ENCODE peak calls at places on chromosome 9, in four cellular contexts. S is IMR-90, Q is uterus, E is kidney epithelial cell. T is an unnamed sample.

GRCh38 chr9:120331913-120332312 is 248.1 kb downstream of the CDK5RAP2 start:
- DNase-seq in S (no peak), Q (no peak), E (peak; percentile 12), T (no peak)

GRCh38 chr9:87667164-87667738 is 58.7 kb upstream of the CTSL start:
- DNase-seq in S (no peak), Q (no peak), E (no peak), T (no peak)

GRCh38 chr9:129436751-129437625 is 183.9 kb downstream of the C9orf50 start:
- DNase-seq in S (peak; percentile 57), Q (peak; percentile 84), E (no peak), T (no peak)

GRCh38 chr9:120447959-120448500 is 131.9 kb downstream of the CDK5RAP2 start:
- DNase-seq in S (no peak), Q (no peak), E (no peak), T (no peak)

GRCh38 chr9:75239176-75239575 is 150.9 kb downstream of the OSTF1 start:
- DNase-seq in S (peak; percentile 29), Q (no peak), E (no peak), T (no peak)

GRCh38 chr9:105757496-105758251 is 63.3 kb downstream of the TMEM38B start:
- DNase-seq in S (no peak), Q (no peak), E (no peak), T (no peak)

GRCh38 chr9:77966718-77967117 is 64.9 kb downstream of the GNAQ start:
- DNase-seq in S (no peak), Q (no peak), E (no peak), T (no peak)

GRCh38 chr9:3200331-3200774 is 325.4 kb downstream of the RFX3 start:
- DNase-seq in S (peak; percentile 80), Q (no peak), E (no peak), T (peak; percentile 99)

GRCh38 chr9:88605500-88606172 is 70.7 kb downstream of the NXNL2 start:
- DNase-seq in S (peak; percentile 54), Q (no peak), E (no peak), T (no peak)

GRCh38 chr9:119195521-119195920 is 173.7 kb downstream of the BRINP1 start:
- DNase-seq in S (no peak), Q (no peak), E (no peak), T (no peak)

GRCh38 chr9:96565684-96566360 is 53.8 kb downstream of the CDC14B start:
- DNase-seq in S (peak; percentile 34), Q (no peak), E (no peak), T (no peak)

GRCh38 chr9:128689293-128689770 is 310 bp downstream of the SET start:
- DNase-seq in S (no peak), Q (peak; percentile 64), E (no peak), T (no peak)

GRCh38 chr9:116800074-116800473 is 113.0 kb downstream of the TRIM32 start:
- DNase-seq in S (no peak), Q (no peak), E (no peak), T (no peak)

GRCh38 chr9:88998506-88998905 is 7.2 kb downstream of the S1PR3 start:
- DNase-seq in S (no peak), Q (no peak), E (no peak), T (no peak)

GRCh38 chr9:127333326-127334064 is 63.5 kb upstream of the SLC2A8 start:
- DNase-seq in S (no peak), Q (peak; percentile 45), E (no peak), T (no peak)

GRCh38 chr9:109775516-109775915 is 4.5 kb upstream of the PALM2AKAP2 start:
- DNase-seq in S (peak; percentile 76), Q (no peak), E (no peak), T (peak; percentile 59)

GRCh38 chr9:98192503-98193335 is at the start of gene CORO2A:
- DNase-seq in S (peak; percentile 63), Q (peak; percentile 55), E (no peak), T (peak; percentile 6)

GRCh38 chr9:128282500-128282899 is 6.4 kb downstream of the SWI5 start:
- DNase-seq in S (peak; percentile 76), Q (no peak), E (no peak), T (no peak)

GRCh38 chr9:114357911-114358328 is 28.3 kb downstream of the ORM2 start:
- DNase-seq in S (no peak), Q (no peak), E (no peak), T (no peak)

GRCh38 chr9:103014242-103014641 is 19.1 kb downstream of the CYLC2 start:
- DNase-seq in S (no peak), Q (no peak), E (no peak), T (no peak)

GRCh38 chr9:72807765-72808445 is 144.9 kb downstream of the ALDH1A1 start:
- DNase-seq in S (no peak), Q (no peak), E (no peak), T (no peak)

GRCh38 chr9:137611623-137612609 is 6.4 kb downstream of the ARRDC1 start:
- DNase-seq in S (peak; percentile 73), Q (peak; percentile 31), E (peak; percentile 88), T (peak; percentile 43)

GRCh38 chr9:106953166-106953565 is 90.2 kb downstream of the ZNF462 start:
- DNase-seq in S (peak; percentile 88), Q (no peak), E (peak; percentile 92), T (peak; percentile 42)

GRCh38 chr9:71936066-71936465 is 24.6 kb downstream of the C9orf85 start:
- DNase-seq in S (peak; percentile 25), Q (no peak), E (no peak), T (no peak)

GRCh38 chr9:93267681-93268505 is 84.0 kb downstream of the WNK2 start:
- DNase-seq in S (no peak), Q (no peak), E (no peak), T (no peak)

GRCh38 chr9:75633658-75634057 is 256.8 kb upstream of the PCSK5 start:
- DNase-seq in S (no peak), Q (no peak), E (no peak), T (no peak)

GRCh38 chr9:9117866-9118265 is 1318.3 kb upstream of the DMAC1 start:
- DNase-seq in S (no peak), Q (no peak), E (no peak), T (no peak)

GRCh38 chr9:104861406-104861805 is 66.5 kb downstream of the ABCA1 start:
- DNase-seq in S (no peak), Q (no peak), E (no peak), T (no peak)

GRCh38 chr9:36759141-36759540 is 186.4 kb downstream of the MELK start:
- DNase-seq in S (no peak), Q (no peak), E (no peak), T (no peak)
- H3K27me3 ChIP-seq in S (peaks cover 23% of the 10 kb centered on the region), Q (no peaks in the 10 kb centered on the region), E (peaks cover 20% of the 10 kb centered on the region), T (peaks cover 2% of the 10 kb centered on the region)

DNA sequence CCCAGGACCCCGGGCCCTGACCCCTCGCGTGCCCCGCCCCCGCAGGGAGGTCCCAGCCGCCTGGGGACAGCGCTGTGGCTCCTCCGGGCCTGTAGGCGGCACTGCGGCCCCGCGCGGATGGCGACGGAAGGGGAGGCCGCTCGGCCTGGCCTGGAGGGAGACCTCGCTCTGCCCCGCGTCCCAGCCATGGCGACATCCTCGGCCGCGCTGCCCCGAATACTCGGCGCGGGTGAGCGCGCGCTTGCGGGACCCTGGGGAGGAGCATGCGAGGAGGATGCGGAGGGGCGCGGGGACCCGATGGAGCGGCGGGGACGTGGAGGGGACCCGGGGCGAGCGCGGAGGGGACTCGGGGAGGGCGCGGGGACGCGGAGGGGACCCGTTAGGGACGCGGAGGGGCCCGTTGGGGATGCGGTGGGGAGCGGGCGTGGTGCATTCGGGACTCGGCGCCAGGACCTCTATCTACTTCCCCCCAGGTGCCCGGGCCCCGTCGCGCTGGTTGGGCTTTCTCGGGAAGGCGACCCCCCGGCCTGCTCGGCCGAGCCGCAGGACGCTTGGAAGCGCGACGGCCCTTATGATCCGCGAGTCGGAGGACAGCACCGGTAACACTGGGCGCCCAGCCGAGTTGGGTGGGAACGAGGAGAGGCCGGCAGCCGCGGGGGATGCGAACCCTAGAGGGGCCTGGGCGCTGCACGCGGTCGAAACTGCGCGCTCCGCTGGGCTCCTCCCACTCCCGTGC is at the start of gene MRPS2:
- DNase-seq in S (peak; percentile 81), Q (peak; percentile 72), E (no peak), T (no peak)
- TF ChIP-seq CTCF in S (peak; percentile 92), Q (peak; percentile 93), E (peak; percentile 63), T (peak; percentile 73)

GRCh38 chr9:1057910-1058309 is 7.8 kb downstream of the DMRT2 start:
- DNase-seq in S (no peak), Q (no peak), E (no peak), T (no peak)
- H3K27me3 ChIP-seq in S (peaks cover 13% of the 10 kb centered on the region), Q (no peaks in the 10 kb centered on the region), E (peaks cover 17% of the 10 kb centered on the region), T (no peaks in the 10 kb centered on the region)

GRCh38 chr9:30065888-30066287 is 2318.6 kb upstream of the ACO1 start:
- DNase-seq in S (no peak), Q (no peak), E (no peak), T (no peak)
- TF ChIP-seq CTCF in S (no peak), Q (no peak), E (peak; percentile 9), T (no peak)

DNA sequence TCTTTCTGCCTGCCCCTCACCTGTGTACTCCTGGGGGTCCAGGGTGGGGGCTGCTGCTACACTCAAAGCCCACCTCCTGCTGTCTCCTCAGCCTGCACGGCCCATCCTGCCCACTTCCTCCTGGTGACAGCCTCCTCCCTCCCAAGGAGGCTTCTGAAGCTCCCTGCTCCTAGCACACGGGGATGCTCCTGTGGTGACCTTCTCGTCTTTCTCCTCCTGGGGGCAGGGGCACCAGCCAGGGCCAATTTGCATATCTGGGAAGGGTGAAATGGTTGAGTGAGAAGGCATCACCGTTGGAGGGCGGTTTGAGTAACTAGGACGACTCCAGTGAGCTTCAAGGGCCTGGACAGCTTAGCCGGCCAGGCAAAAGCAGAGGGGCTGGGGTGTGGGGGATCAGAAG is 51.9 kb upstream of the COL5A1 start:
- DNase-seq in S (no peak), Q (no peak), E (no peak), T (no peak)
- H3K27me3 ChIP-seq in S (no peaks in the 10 kb centered on the region), Q (no peaks in the 10 kb centered on the region), E (no peaks in the 10 kb centered on the region), T (no peaks in the 10 kb centered on the region)

GRCh38 chr9:112971415-112971814 is 40.6 kb downstream of the ZNF883 start:
- DNase-seq in S (peak; percentile 1), Q (no peak), E (no peak), T (no peak)
- TF ChIP-seq CTCF in S (peak; percentile 22), Q (no peak), E (peak; percentile 25), T (peak; percentile 15)

DNA sequence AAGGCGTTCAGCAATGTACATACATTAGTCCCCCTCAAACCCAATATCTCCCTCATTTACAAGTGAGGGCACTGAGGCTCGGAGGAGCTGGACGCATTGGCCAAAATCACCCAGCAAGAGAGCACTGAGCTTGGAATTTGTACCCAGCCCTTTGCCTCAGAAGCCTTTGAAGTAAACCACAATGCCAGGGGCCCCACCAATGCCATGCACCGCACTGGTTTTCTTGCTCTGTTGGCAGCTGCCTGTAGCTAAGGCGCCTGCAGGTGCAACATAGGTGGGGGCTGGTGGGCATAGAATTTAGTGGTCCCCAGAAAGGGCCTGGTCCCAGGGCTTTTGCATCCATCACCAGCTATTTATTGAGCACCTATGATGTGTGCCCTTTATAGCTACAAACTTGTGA is 37.3 kb upstream of the FUBP3 start:
- DNase-seq in S (no peak), Q (no peak), E (no peak), T (no peak)
- H3K27me3 ChIP-seq in S (peaks cover 60% of the 10 kb centered on the region), Q (no peaks in the 10 kb centered on the region), E (peaks cover 14% of the 10 kb centered on the region), T (peaks cover 5% of the 10 kb centered on the region)

DNA sequence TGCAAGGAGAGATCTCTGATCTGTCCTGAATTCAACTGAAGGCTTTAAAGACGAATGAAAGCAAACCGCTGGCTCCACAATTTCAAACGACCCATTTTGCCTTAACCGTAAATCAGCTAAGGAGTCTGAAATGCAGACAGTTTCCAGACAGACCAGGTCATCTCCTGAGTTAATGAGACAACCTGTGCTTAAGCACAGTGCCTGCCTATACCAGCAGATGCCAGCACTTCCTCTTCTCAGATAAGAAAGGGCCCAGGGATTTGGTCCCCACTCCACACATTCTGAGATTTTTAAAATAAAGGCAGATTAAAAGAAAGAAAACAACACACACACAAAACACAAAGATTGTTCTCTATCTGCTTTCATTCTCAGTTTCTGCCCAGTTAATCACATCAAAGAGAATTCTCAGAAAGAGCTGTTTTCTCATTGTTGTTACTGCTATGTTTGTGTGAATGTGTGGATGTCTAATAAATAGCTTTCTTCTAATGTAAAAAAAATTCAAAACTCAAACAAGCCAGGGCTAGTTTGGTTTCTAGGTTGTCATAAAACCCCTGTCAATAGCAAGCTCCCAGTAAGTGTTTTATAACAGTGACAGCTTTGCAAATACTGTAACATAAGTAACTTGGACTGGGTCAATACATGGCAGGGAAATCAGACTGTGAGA is 157.7 kb upstream of the SLC24A2 start:
- DNase-seq in S (peak; percentile 21), Q (no peak), E (no peak), T (no peak)
- TF ChIP-seq CTCF in S (peak; percentile 40), Q (no peak), E (peak; percentile 75), T (peak; percentile 44)